ENCODE peak calls at places on chromosomes 6 and 20, in four cellular contexts. F, S, J and Q are unnamed samples.

GRCh38 chr20:38001981-38002380 is 31.3 kb downstream of the TTI1 start:
- DNase-seq in F (no peak), S (peak), J (peak), Q (no peak)

GRCh38 chr20:47620808-47621805 is 119.4 kb downstream of the NCOA3 start:
- DNase-seq in F (peak), S (no peak), J (peak), Q (peak)

GRCh38 chr6:56637640-56638039 is 5.0 kb downstream of the DST start:
- DNase-seq in F (peak), S (no peak), J (peak), Q (peak)

GRCh38 chr6:158754738-158755137 is 64.4 kb downstream of the EZR start:
- DNase-seq in F (no peak), S (no peak), J (no peak), Q (no peak)

GRCh38 chr20:35307666-35308653 is 15.7 kb upstream of the FAM83C start:
- DNase-seq in F (no peak), S (peak), J (peak), Q (no peak)

GRCh38 chr20:9235518-9235917 is 166.6 kb downstream of the PLCB4 start:
- DNase-seq in F (peak), S (no peak), J (peak), Q (no peak)

GRCh38 chr20:38290829-38291581 is 13.0 kb upstream of the BPI start:
- DNase-seq in F (no peak), S (peak), J (peak), Q (no peak)

GRCh38 chr20:44343162-44343675 is 6.4 kb downstream of the R3HDML start:
- DNase-seq in F (no peak), S (no peak), J (no peak), Q (no peak)

GRCh38 chr20:46040902-46041535 is 12.0 kb downstream of the SLC12A5 start:
- DNase-seq in F (no peak), S (no peak), J (peak), Q (no peak)

GRCh38 chr6:157570104-157570503 is 189.1 kb downstream of the ZDHHC14 start:
- DNase-seq in F (no peak), S (no peak), J (no peak), Q (no peak)

GRCh38 chr6:143963158-143963919 is 44.7 kb downstream of the PLAGL1 start:
- DNase-seq in F (no peak), S (no peak), J (no peak), Q (no peak)

GRCh38 chr20:59805786-59806577 is 127.5 kb downstream of the SYCP2 start:
- DNase-seq in F (no peak), S (no peak), J (no peak), Q (no peak)

GRCh38 chr6:12113190-12113578 is 101.1 kb downstream of the HIVEP1 start:
- DNase-seq in F (no peak), S (no peak), J (peak), Q (no peak)

GRCh38 chr6:26157150-26157837 is 70.1 kb downstream of the HFE start:
- DNase-seq in F (peak), S (peak), J (peak), Q (no peak)

GRCh38 chr20:62252342-62252966 is 14.1 kb downstream of the OSBPL2 start:
- DNase-seq in F (no peak), S (no peak), J (peak), Q (no peak)

GRCh38 chr6:127176175-127176574 is 57.7 kb downstream of the RSPO3 start:
- DNase-seq in F (no peak), S (no peak), J (peak), Q (no peak)

GRCh38 chr6:95294047-95294446 is 283.3 kb upstream of the MANEA start:
- DNase-seq in F (no peak), S (no peak), J (no peak), Q (no peak)

GRCh38 chr6:6678185-6678671 is 89.7 kb downstream of the LY86 start:
- DNase-seq in F (peak), S (no peak), J (peak), Q (no peak)

GRCh38 chr20:62956387-62957135 is 4.1 kb downstream of the SLC17A9 start:
- DNase-seq in F (no peak), S (no peak), J (no peak), Q (no peak)

GRCh38 chr20:35616465-35617396 is 1.1 kb downstream of the SPAG4 start:
- DNase-seq in F (no peak), S (peak), J (peak), Q (peak)

GRCh38 chr6:4607026-4607704 is 169.0 kb upstream of the CDYL start:
- DNase-seq in F (no peak), S (no peak), J (peak), Q (peak)

GRCh38 chr20:11352041-11352440 is 565.7 kb upstream of the BTBD3 start:
- DNase-seq in F (no peak), S (no peak), J (no peak), Q (peak)

GRCh38 chr6:21190701-21191588 is 402.6 kb upstream of the SOX4 start:
- DNase-seq in F (no peak), S (no peak), J (peak), Q (peak)

GRCh38 chr20:3515379-3516175 is 44.8 kb downstream of the ATRN start:
- DNase-seq in F (no peak), S (no peak), J (no peak), Q (no peak)

GRCh38 chr6:157380779-157381561 is at the start of gene ZDHHC14:
- DNase-seq in F (peak), S (peak), J (peak), Q (peak)

GRCh38 chr6:32685603-32686002 is 19.1 kb upstream of the HLA-DQB1 start:
- DNase-seq in F (no peak), S (no peak), J (peak), Q (no peak)

GRCh38 chr20:57991211-57991841 is 237.1 kb downstream of the ANKRD60 start:
- DNase-seq in F (no peak), S (peak), J (no peak), Q (no peak)

GRCh38 chr6:26342106-26342999 is 22.6 kb upstream of the BTN3A2 start:
- DNase-seq in F (no peak), S (no peak), J (peak), Q (peak)

GRCh38 chr6:140281236-140281635 is 906.8 kb upstream of the CITED2 start:
- DNase-seq in F (no peak), S (no peak), J (no peak), Q (no peak)

GRCh38 chr6:22147983-22148797 is 148.6 kb downstream of the PRL start:
- DNase-seq in F (peak), S (peak), J (peak), Q (no peak)